ENCODE peak calls at places on chromosomes 1 and 21, in four cellular contexts. One of them, this sample, is unnamed.

GRCh38 chr1:207308451-207309190 is 12.9 kb upstream of the CD55 start:
- DNase-seq in fibroblast of pulmonary artery: no peak
- DNase-seq in CD8-positive, alpha-beta memory T cell: no peak
- DNase-seq in hepatocyte: no peak
- DNase-seq in this sample: no peak

GRCh38 chr1:161088587-161089110 is 709 bp downstream of the NECTIN4 start:
- DNase-seq in CD8-positive, alpha-beta memory T cell: no peak
- DNase-seq in fibroblast of pulmonary artery: peak
- DNase-seq in hepatocyte: no peak
- DNase-seq in this sample: peak

GRCh38 chr21:24658016-24658415 is 949.3 kb downstream of the MRPL39 start:
- DNase-seq in hepatocyte: no peak
- DNase-seq in fibroblast of pulmonary artery: no peak
- DNase-seq in CD8-positive, alpha-beta memory T cell: no peak
- DNase-seq in this sample: no peak

GRCh38 chr1:235953801-235954200 is 87.1 kb upstream of the LYST start:
- DNase-seq in CD8-positive, alpha-beta memory T cell: no peak
- DNase-seq in fibroblast of pulmonary artery: peak
- DNase-seq in hepatocyte: no peak
- DNase-seq in this sample: peak

GRCh38 chr1:231192620-231193163 is 30.8 kb downstream of the TRIM67 start:
- DNase-seq in CD8-positive, alpha-beta memory T cell: no peak
- DNase-seq in fibroblast of pulmonary artery: peak
- DNase-seq in hepatocyte: no peak
- DNase-seq in this sample: no peak

GRCh38 chr1:96579639-96580038 is 141.9 kb upstream of the PTBP2 start:
- DNase-seq in CD8-positive, alpha-beta memory T cell: no peak
- DNase-seq in fibroblast of pulmonary artery: peak
- DNase-seq in hepatocyte: no peak
- DNase-seq in this sample: no peak

GRCh38 chr1:173532237-173532636 is 55.1 kb downstream of the PRDX6 start:
- DNase-seq in hepatocyte: no peak
- DNase-seq in CD8-positive, alpha-beta memory T cell: no peak
- DNase-seq in fibroblast of pulmonary artery: no peak
- DNase-seq in this sample: no peak

GRCh38 chr1:88407248-88407647 is 276.8 kb upstream of the PKN2 start:
- DNase-seq in fibroblast of pulmonary artery: no peak
- DNase-seq in hepatocyte: no peak
- DNase-seq in CD8-positive, alpha-beta memory T cell: no peak
- DNase-seq in this sample: no peak

GRCh38 chr1:164771568-164772350 is 212.8 kb downstream of the PBX1 start:
- DNase-seq in CD8-positive, alpha-beta memory T cell: no peak
- DNase-seq in hepatocyte: peak
- DNase-seq in fibroblast of pulmonary artery: peak
- DNase-seq in this sample: peak

GRCh38 chr1:16351449-16351993 is 759 bp downstream of the FBXO42 start:
- DNase-seq in hepatocyte: peak
- DNase-seq in CD8-positive, alpha-beta memory T cell: no peak
- DNase-seq in fibroblast of pulmonary artery: peak
- DNase-seq in this sample: no peak

GRCh38 chr1:63087966-63088365 is 234.4 kb upstream of the FOXD3 start:
- DNase-seq in hepatocyte: peak
- DNase-seq in fibroblast of pulmonary artery: peak
- DNase-seq in CD8-positive, alpha-beta memory T cell: no peak
- DNase-seq in this sample: peak

GRCh38 chr1:109274533-109275476 is 8.1 kb downstream of the PSRC1 start:
- DNase-seq in CD8-positive, alpha-beta memory T cell: no peak
- DNase-seq in fibroblast of pulmonary artery: peak
- DNase-seq in hepatocyte: peak
- DNase-seq in this sample: no peak

GRCh38 chr1:52239708-52240001 is 97.8 kb downstream of the ZFYVE9 start:
- DNase-seq in CD8-positive, alpha-beta memory T cell: no peak
- DNase-seq in fibroblast of pulmonary artery: no peak
- DNase-seq in hepatocyte: no peak
- DNase-seq in this sample: no peak

GRCh38 chr1:246907472-246907871 is 24.3 kb downstream of the AHCTF1 start:
- DNase-seq in CD8-positive, alpha-beta memory T cell: no peak
- DNase-seq in fibroblast of pulmonary artery: peak
- DNase-seq in hepatocyte: peak
- DNase-seq in this sample: peak

GRCh38 chr1:234495231-234495990 is 16.4 kb upstream of the TARBP1 start:
- DNase-seq in CD8-positive, alpha-beta memory T cell: no peak
- DNase-seq in hepatocyte: peak
- DNase-seq in fibroblast of pulmonary artery: peak
- DNase-seq in this sample: peak

DNA sequence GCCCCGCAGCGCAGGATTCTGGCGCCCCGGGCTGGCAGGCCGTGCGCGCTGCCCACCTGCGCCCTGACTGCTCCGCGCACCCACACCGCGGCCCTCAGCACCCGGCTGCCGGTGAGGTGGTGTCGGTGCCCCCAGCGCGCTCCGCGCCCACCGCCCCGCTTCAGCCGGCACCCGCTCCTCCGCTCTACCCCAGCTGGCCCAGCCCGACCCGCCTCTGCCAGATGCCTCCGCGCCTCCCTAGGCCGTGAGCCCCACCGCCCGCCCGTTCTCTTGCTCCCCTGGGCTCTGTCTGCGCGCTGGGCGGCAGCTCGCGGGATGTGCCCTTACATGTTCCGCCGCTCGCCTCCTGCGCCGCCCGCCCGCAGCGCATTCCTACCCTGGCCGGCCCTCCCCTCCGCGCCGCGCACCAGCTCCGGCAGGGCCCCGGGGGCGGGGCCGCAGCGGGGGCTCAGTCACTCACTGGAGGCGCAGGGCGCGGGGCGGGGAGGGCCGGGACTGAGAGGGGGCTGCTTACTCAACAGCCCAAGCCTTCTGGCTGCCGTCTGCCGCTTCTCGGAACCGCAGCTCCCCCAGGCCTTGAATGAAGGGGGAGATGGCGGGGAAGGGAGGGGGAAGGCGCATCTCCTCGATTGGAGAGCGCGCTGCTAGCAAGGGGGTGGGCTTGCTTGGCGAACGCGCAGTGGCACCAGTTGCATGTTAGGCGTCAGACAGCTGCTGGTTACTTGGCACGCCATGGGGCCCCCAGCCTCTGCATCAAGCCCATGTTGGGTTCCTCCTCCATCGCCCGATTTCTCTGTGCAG is at the start of gene PHLDA3:
- DNase-seq in fibroblast of pulmonary artery: peak
- DNase-seq in CD8-positive, alpha-beta memory T cell: no peak
- DNase-seq in hepatocyte: peak
- DNase-seq in this sample: peak
- H3K4me3 ChIP-seq in fibroblast of pulmonary artery: peak
- H3K4me3 ChIP-seq in CD8-positive, alpha-beta memory T cell: no peak
- H3K4me3 ChIP-seq in hepatocyte: peak
- H3K4me3 ChIP-seq in this sample: peak

GRCh38 chr21:35256468-35256988 is 207.4 kb upstream of the RUNX1 start:
- DNase-seq in CD8-positive, alpha-beta memory T cell: no peak
- DNase-seq in hepatocyte: peak
- DNase-seq in fibroblast of pulmonary artery: peak
- DNase-seq in this sample: peak
- H3K4me3 ChIP-seq in CD8-positive, alpha-beta memory T cell: no peak
- H3K4me3 ChIP-seq in hepatocyte: no peak
- H3K4me3 ChIP-seq in fibroblast of pulmonary artery: peak
- H3K4me3 ChIP-seq in this sample: no peak

DNA sequence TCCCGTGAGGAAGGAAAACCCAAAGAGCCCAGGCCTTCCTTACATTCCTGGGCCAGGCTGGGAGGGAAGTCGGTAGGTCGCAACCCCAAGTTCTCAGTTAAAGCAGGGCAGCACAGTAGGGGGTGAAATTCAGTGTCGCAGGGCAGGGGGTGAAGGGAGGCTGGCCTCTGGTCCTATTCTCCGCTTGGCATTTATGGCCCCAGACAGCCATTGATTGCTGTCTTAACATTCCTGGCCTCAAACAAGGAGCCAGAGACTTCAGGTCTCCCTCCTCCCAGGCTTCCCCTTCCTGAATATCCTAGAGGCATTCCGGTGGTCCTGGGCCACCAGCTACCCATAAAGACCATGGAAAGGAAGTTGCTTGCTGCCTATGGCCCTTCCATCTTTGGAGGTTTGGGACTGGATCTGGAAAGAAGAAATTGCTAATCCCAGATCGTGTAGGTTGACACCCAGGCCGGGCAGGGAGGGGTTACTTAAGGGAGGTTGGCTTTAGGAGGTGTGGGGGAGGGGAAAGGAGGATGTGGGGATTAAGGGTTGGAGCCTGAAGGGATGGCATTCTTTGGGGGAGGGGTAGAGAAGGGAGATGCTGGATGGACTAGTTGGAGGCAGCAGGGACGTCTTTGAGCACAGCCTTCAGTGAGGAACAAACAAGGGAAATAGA is 1.7 kb downstream of the LIN28A start:
- DNase-seq in hepatocyte: no peak
- DNase-seq in fibroblast of pulmonary artery: no peak
- DNase-seq in CD8-positive, alpha-beta memory T cell: no peak
- DNase-seq in this sample: no peak
- H3K4me3 ChIP-seq in hepatocyte: no peak
- H3K4me3 ChIP-seq in fibroblast of pulmonary artery: no peak
- H3K4me3 ChIP-seq in CD8-positive, alpha-beta memory T cell: no peak
- H3K4me3 ChIP-seq in this sample: no peak

DNA sequence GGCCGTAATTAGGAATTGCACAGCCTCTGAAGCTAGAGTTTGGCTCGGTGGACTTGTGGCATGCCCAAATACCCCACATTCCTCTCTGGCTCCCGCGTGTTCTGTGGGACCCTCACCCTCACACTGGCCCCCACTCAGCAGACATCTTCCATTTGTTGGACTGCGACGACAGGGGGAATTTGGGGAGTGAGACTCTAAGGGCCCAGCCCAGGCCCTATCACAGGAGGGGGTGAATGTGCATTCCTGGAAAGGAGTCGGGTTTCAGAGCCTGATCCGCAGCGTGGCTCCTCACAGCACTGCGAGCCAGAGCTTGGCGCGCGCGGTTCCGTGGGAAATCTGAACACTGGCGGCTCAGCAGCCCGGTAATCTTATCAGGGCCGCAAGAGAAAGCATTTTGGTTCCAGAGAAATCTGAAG is 5.2 kb downstream of the RCSD1 start:
- DNase-seq in CD8-positive, alpha-beta memory T cell: no peak
- DNase-seq in hepatocyte: peak
- DNase-seq in fibroblast of pulmonary artery: peak
- DNase-seq in this sample: peak
- H3K4me3 ChIP-seq in CD8-positive, alpha-beta memory T cell: peak
- H3K4me3 ChIP-seq in hepatocyte: no peak
- H3K4me3 ChIP-seq in fibroblast of pulmonary artery: no peak
- H3K4me3 ChIP-seq in this sample: no peak

DNA sequence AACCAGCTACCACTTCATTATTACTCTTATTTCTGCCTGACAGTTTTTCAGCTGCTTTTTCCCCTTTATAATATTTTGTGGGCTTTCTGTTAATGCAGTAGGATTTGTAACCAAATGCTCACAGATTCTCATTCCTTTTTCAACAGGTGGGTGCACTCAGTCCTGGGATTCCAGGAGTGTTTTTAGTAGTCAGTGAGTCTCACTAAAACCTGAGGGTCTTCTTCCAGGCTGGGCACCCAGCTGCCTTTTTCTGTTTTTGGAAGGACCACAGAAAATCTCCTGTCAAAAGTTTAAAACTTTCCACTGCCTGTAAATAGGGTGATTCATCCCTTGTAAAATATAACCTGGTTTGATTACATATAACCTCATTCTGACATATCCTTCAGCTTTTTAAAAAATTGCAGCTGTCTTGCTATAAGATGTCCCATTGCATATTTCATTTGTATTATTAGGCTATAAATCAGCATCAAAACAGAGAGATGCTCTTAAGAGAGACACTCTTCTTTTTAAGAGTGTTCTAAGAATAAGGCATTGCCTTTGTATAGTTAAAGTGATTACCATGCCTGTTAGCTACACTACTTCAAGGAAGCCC is 16.8 kb upstream of the CEP350 start:
- DNase-seq in hepatocyte: no peak
- DNase-seq in fibroblast of pulmonary artery: no peak
- DNase-seq in CD8-positive, alpha-beta memory T cell: no peak
- DNase-seq in this sample: no peak
- H3K4me3 ChIP-seq in hepatocyte: no peak
- H3K4me3 ChIP-seq in fibroblast of pulmonary artery: no peak
- H3K4me3 ChIP-seq in CD8-positive, alpha-beta memory T cell: no peak
- H3K4me3 ChIP-seq in this sample: no peak

DNA sequence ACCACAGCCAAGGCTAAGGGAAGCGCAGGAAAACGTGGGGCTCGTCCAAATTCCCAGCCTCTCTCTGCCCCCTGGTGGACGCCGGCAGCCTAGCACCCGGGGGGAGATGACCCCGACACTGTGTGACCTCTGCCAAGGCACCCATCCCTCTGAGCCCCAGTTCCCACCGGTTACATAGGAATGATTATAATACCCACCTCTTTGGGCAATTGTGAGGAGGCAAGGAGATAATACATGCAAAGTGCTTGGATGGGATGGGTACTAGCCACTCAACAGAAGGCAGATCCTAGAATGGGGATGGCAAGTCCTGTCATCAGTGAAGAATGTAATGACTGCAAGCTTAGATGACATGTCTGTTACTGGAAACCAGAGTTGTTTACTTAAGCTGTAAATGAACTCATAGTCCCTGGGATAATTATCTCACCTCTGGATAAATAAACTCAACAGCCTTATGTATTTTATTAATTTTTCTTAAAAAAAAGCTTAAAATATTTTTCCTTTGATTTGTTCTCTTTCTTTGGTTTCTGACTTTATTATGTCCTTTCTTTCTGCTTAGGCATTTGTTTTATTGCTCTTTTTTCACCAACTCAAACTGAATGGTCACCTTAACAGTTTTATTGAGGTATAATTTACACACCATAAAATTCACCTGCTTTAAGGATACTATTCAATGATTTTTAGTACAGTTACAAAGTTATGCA is 11.3 kb upstream of the BMP8B start:
- DNase-seq in hepatocyte: peak
- DNase-seq in CD8-positive, alpha-beta memory T cell: peak
- DNase-seq in fibroblast of pulmonary artery: peak
- DNase-seq in this sample: peak
- H3K4me3 ChIP-seq in hepatocyte: no peak
- H3K4me3 ChIP-seq in CD8-positive, alpha-beta memory T cell: peak
- H3K4me3 ChIP-seq in fibroblast of pulmonary artery: no peak
- H3K4me3 ChIP-seq in this sample: no peak